ENCODE peak calls at places on chromosome 21, in seven cellular contexts. One of them, this sample, is unnamed.

GRCh38 chr21:44670642-44671432 is 4.1 kb upstream of the KRTAP12-2 start:
- DNase-seq in GM12892: no peak
- DNase-seq in DMS153: no peak
- DNase-seq in AG09319: no peak
- DNase-seq in activated CD4-positive, alpha-beta T cell treated with anti-CD3 and anti-CD28 coated beads, Interleukin-2, amount 50 U/mL, for 4 hours: no peak
- DNase-seq in RPMI8226: no peak
- DNase-seq in SK-MEL-5: no peak
- DNase-seq in this sample: no peak

GRCh38 chr21:45104560-45104959 is 30.2 kb downstream of the ADARB1 start:
- DNase-seq in GM12892: no peak
- DNase-seq in DMS153: no peak
- DNase-seq in AG09319: no peak
- DNase-seq in activated CD4-positive, alpha-beta T cell treated with anti-CD3 and anti-CD28 coated beads, Interleukin-2, amount 50 U/mL, for 4 hours: no peak
- DNase-seq in RPMI8226: peak; percentile 55
- DNase-seq in SK-MEL-5: peak; percentile 3
- DNase-seq in this sample: peak; percentile 68

GRCh38 chr21:44568667-44569556 is 4.6 kb upstream of the KRTAP10-4 start:
- DNase-seq in GM12892: no peak
- DNase-seq in DMS153: no peak
- DNase-seq in AG09319: no peak
- DNase-seq in activated CD4-positive, alpha-beta T cell treated with anti-CD3 and anti-CD28 coated beads, Interleukin-2, amount 50 U/mL, for 4 hours: no peak
- DNase-seq in RPMI8226: peak; percentile 47
- DNase-seq in SK-MEL-5: no peak
- DNase-seq in this sample: no peak

GRCh38 chr21:36487641-36488307 is 7.9 kb upstream of the CLDN14 start:
- DNase-seq in GM12892: no peak
- DNase-seq in DMS153: peak; percentile 78
- DNase-seq in AG09319: no peak
- DNase-seq in activated CD4-positive, alpha-beta T cell treated with anti-CD3 and anti-CD28 coated beads, Interleukin-2, amount 50 U/mL, for 4 hours: no peak
- DNase-seq in RPMI8226: peak; percentile 93
- DNase-seq in SK-MEL-5: no peak
- DNase-seq in this sample: peak; percentile 46

GRCh38 chr21:15616864-15617574 is 112.8 kb upstream of the USP25 start:
- DNase-seq in GM12892: no peak
- DNase-seq in DMS153: no peak
- DNase-seq in AG09319: no peak
- DNase-seq in activated CD4-positive, alpha-beta T cell treated with anti-CD3 and anti-CD28 coated beads, Interleukin-2, amount 50 U/mL, for 4 hours: no peak
- DNase-seq in RPMI8226: no peak
- DNase-seq in SK-MEL-5: no peak
- DNase-seq in this sample: no peak

GRCh38 chr21:44736291-44737004 is 25.1 kb upstream of the TSPEAR start:
- DNase-seq in GM12892: no peak
- DNase-seq in DMS153: peak; percentile 93
- DNase-seq in AG09319: no peak
- DNase-seq in activated CD4-positive, alpha-beta T cell treated with anti-CD3 and anti-CD28 coated beads, Interleukin-2, amount 50 U/mL, for 4 hours: no peak
- DNase-seq in RPMI8226: no peak
- DNase-seq in SK-MEL-5: no peak
- DNase-seq in this sample: no peak

GRCh38 chr21:42308914-42309752 is 6.1 kb downstream of the TFF3 start:
- DNase-seq in GM12892: no peak
- DNase-seq in DMS153: no peak
- DNase-seq in AG09319: no peak
- DNase-seq in activated CD4-positive, alpha-beta T cell treated with anti-CD3 and anti-CD28 coated beads, Interleukin-2, amount 50 U/mL, for 4 hours: no peak
- DNase-seq in RPMI8226: peak; percentile 42
- DNase-seq in SK-MEL-5: no peak
- DNase-seq in this sample: no peak

GRCh38 chr21:33033094-33033951 is 7.6 kb downstream of the OLIG2 start:
- DNase-seq in GM12892: no peak
- DNase-seq in DMS153: no peak
- DNase-seq in AG09319: no peak
- DNase-seq in activated CD4-positive, alpha-beta T cell treated with anti-CD3 and anti-CD28 coated beads, Interleukin-2, amount 50 U/mL, for 4 hours: no peak
- DNase-seq in RPMI8226: no peak
- DNase-seq in SK-MEL-5: no peak
- DNase-seq in this sample: no peak

GRCh38 chr21:45662623-45663015 is 19.1 kb downstream of the PCBP3 start:
- DNase-seq in GM12892: no peak
- DNase-seq in DMS153: no peak
- DNase-seq in AG09319: no peak
- DNase-seq in activated CD4-positive, alpha-beta T cell treated with anti-CD3 and anti-CD28 coated beads, Interleukin-2, amount 50 U/mL, for 4 hours: no peak
- DNase-seq in RPMI8226: no peak
- DNase-seq in SK-MEL-5: no peak
- DNase-seq in this sample: no peak

GRCh38 chr21:44911384-44912157 is 9.1 kb downstream of the ITGB2 start:
- DNase-seq in GM12892: peak; percentile 63
- DNase-seq in DMS153: peak; percentile 52
- DNase-seq in AG09319: no peak
- DNase-seq in activated CD4-positive, alpha-beta T cell treated with anti-CD3 and anti-CD28 coated beads, Interleukin-2, amount 50 U/mL, for 4 hours: no peak
- DNase-seq in RPMI8226: peak; percentile 96
- DNase-seq in SK-MEL-5: peak; percentile 41
- DNase-seq in this sample: peak; percentile 88

GRCh38 chr21:32581732-32582131 is 3.6 kb downstream of the TCP10L start:
- DNase-seq in GM12892: no peak
- DNase-seq in DMS153: no peak
- DNase-seq in AG09319: no peak
- DNase-seq in activated CD4-positive, alpha-beta T cell treated with anti-CD3 and anti-CD28 coated beads, Interleukin-2, amount 50 U/mL, for 4 hours: no peak
- DNase-seq in RPMI8226: no peak
- DNase-seq in SK-MEL-5: no peak
- DNase-seq in this sample: no peak

GRCh38 chr21:42218836-42219605 is at the start of gene ABCG1:
- DNase-seq in GM12892: peak; percentile 58
- DNase-seq in DMS153: peak; percentile 3
- DNase-seq in AG09319: no peak
- DNase-seq in activated CD4-positive, alpha-beta T cell treated with anti-CD3 and anti-CD28 coated beads, Interleukin-2, amount 50 U/mL, for 4 hours: peak; percentile 32
- DNase-seq in RPMI8226: peak; percentile 71
- DNase-seq in SK-MEL-5: no peak
- DNase-seq in this sample: peak; percentile 73

GRCh38 chr21:38898422-38899098 is 92.8 kb downstream of the ETS2 start:
- DNase-seq in GM12892: no peak
- DNase-seq in DMS153: no peak
- DNase-seq in AG09319: no peak
- DNase-seq in activated CD4-positive, alpha-beta T cell treated with anti-CD3 and anti-CD28 coated beads, Interleukin-2, amount 50 U/mL, for 4 hours: no peak
- DNase-seq in RPMI8226: no peak
- DNase-seq in SK-MEL-5: no peak
- DNase-seq in this sample: no peak

GRCh38 chr21:20527691-20528090 is 470.5 kb upstream of the NCAM2 start:
- DNase-seq in GM12892: no peak
- DNase-seq in DMS153: peak; percentile 61
- DNase-seq in AG09319: no peak
- DNase-seq in activated CD4-positive, alpha-beta T cell treated with anti-CD3 and anti-CD28 coated beads, Interleukin-2, amount 50 U/mL, for 4 hours: no peak
- DNase-seq in RPMI8226: no peak
- DNase-seq in SK-MEL-5: no peak
- DNase-seq in this sample: no peak

GRCh38 chr21:37072239-37072987 is 458 bp downstream of the PIGP start:
- DNase-seq in GM12892: peak; percentile 46
- DNase-seq in DMS153: no peak
- DNase-seq in AG09319: peak; percentile 40
- DNase-seq in activated CD4-positive, alpha-beta T cell treated with anti-CD3 and anti-CD28 coated beads, Interleukin-2, amount 50 U/mL, for 4 hours: peak; percentile 63
- DNase-seq in RPMI8226: peak; percentile 62
- DNase-seq in SK-MEL-5: peak; percentile 46
- DNase-seq in this sample: peak; percentile 74

GRCh38 chr21:37263827-37264226 is 3.3 kb downstream of the VPS26C start:
- DNase-seq in GM12892: no peak
- DNase-seq in DMS153: no peak
- DNase-seq in AG09319: no peak
- DNase-seq in activated CD4-positive, alpha-beta T cell treated with anti-CD3 and anti-CD28 coated beads, Interleukin-2, amount 50 U/mL, for 4 hours: no peak
- DNase-seq in RPMI8226: no peak
- DNase-seq in SK-MEL-5: no peak
- DNase-seq in this sample: no peak

GRCh38 chr21:37407719-37408455 is 41.3 kb downstream of the DYRK1A start:
- DNase-seq in GM12892: no peak
- DNase-seq in DMS153: no peak
- DNase-seq in AG09319: no peak
- DNase-seq in activated CD4-positive, alpha-beta T cell treated with anti-CD3 and anti-CD28 coated beads, Interleukin-2, amount 50 U/mL, for 4 hours: no peak
- DNase-seq in RPMI8226: no peak
- DNase-seq in SK-MEL-5: no peak
- DNase-seq in this sample: no peak

GRCh38 chr21:45258476-45258875 is 29.2 kb downstream of the POFUT2 start:
- DNase-seq in GM12892: no peak
- DNase-seq in DMS153: no peak
- DNase-seq in AG09319: no peak
- DNase-seq in activated CD4-positive, alpha-beta T cell treated with anti-CD3 and anti-CD28 coated beads, Interleukin-2, amount 50 U/mL, for 4 hours: no peak
- DNase-seq in RPMI8226: no peak
- DNase-seq in SK-MEL-5: no peak
- DNase-seq in this sample: peak; percentile 12

GRCh38 chr21:46605759-46606426 is 1.0 kb upstream of the S100B start:
- DNase-seq in GM12892: peak; percentile 53
- DNase-seq in DMS153: no peak
- DNase-seq in AG09319: no peak
- DNase-seq in activated CD4-positive, alpha-beta T cell treated with anti-CD3 and anti-CD28 coated beads, Interleukin-2, amount 50 U/mL, for 4 hours: peak; percentile 15
- DNase-seq in RPMI8226: peak; percentile 20
- DNase-seq in SK-MEL-5: no peak
- DNase-seq in this sample: no peak

GRCh38 chr21:44926364-44927101 is 5.8 kb upstream of the ITGB2 start:
- DNase-seq in GM12892: no peak
- DNase-seq in DMS153: no peak
- DNase-seq in AG09319: no peak
- DNase-seq in activated CD4-positive, alpha-beta T cell treated with anti-CD3 and anti-CD28 coated beads, Interleukin-2, amount 50 U/mL, for 4 hours: no peak
- DNase-seq in RPMI8226: no peak
- DNase-seq in SK-MEL-5: no peak
- DNase-seq in this sample: no peak

GRCh38 chr21:36127977-36128376 is 6.9 kb upstream of the CBR3 start:
- DNase-seq in GM12892: no peak
- DNase-seq in DMS153: no peak
- DNase-seq in AG09319: no peak
- DNase-seq in activated CD4-positive, alpha-beta T cell treated with anti-CD3 and anti-CD28 coated beads, Interleukin-2, amount 50 U/mL, for 4 hours: no peak
- DNase-seq in RPMI8226: no peak
- DNase-seq in SK-MEL-5: no peak
- DNase-seq in this sample: no peak

GRCh38 chr21:30962013-30962412 is 76.3 kb downstream of the KRTAP19-8 start:
- DNase-seq in GM12892: no peak
- DNase-seq in DMS153: no peak
- DNase-seq in AG09319: no peak
- DNase-seq in activated CD4-positive, alpha-beta T cell treated with anti-CD3 and anti-CD28 coated beads, Interleukin-2, amount 50 U/mL, for 4 hours: no peak
- DNase-seq in RPMI8226: no peak
- DNase-seq in SK-MEL-5: peak; percentile 37
- DNase-seq in this sample: no peak

GRCh38 chr21:43827015-43827611 is 37.7 kb downstream of the RRP1 start:
- DNase-seq in GM12892: no peak
- DNase-seq in DMS153: no peak
- DNase-seq in AG09319: peak; percentile 5
- DNase-seq in activated CD4-positive, alpha-beta T cell treated with anti-CD3 and anti-CD28 coated beads, Interleukin-2, amount 50 U/mL, for 4 hours: no peak
- DNase-seq in RPMI8226: no peak
- DNase-seq in SK-MEL-5: no peak
- DNase-seq in this sample: no peak

GRCh38 chr21:41874611-41875010 is 4.5 kb downstream of the PRDM15 start:
- DNase-seq in GM12892: no peak
- DNase-seq in DMS153: no peak
- DNase-seq in AG09319: no peak
- DNase-seq in activated CD4-positive, alpha-beta T cell treated with anti-CD3 and anti-CD28 coated beads, Interleukin-2, amount 50 U/mL, for 4 hours: no peak
- DNase-seq in RPMI8226: no peak
- DNase-seq in SK-MEL-5: no peak
- DNase-seq in this sample: no peak

GRCh38 chr21:39386194-39386593 is 37.3 kb upstream of the HMGN1 start:
- DNase-seq in GM12892: no peak
- DNase-seq in DMS153: no peak
- DNase-seq in AG09319: no peak
- DNase-seq in activated CD4-positive, alpha-beta T cell treated with anti-CD3 and anti-CD28 coated beads, Interleukin-2, amount 50 U/mL, for 4 hours: no peak
- DNase-seq in RPMI8226: no peak
- DNase-seq in SK-MEL-5: peak; percentile 21
- DNase-seq in this sample: peak; percentile 33

GRCh38 chr21:31403596-31404333 is 59.7 kb upstream of the TIAM1 start:
- DNase-seq in GM12892: no peak
- DNase-seq in DMS153: no peak
- DNase-seq in AG09319: no peak
- DNase-seq in activated CD4-positive, alpha-beta T cell treated with anti-CD3 and anti-CD28 coated beads, Interleukin-2, amount 50 U/mL, for 4 hours: no peak
- DNase-seq in RPMI8226: no peak
- DNase-seq in SK-MEL-5: no peak
- DNase-seq in this sample: no peak

GRCh38 chr21:38455403-38455802 is 42.9 kb downstream of the ERG start:
- DNase-seq in GM12892: no peak
- DNase-seq in DMS153: no peak
- DNase-seq in AG09319: no peak
- DNase-seq in activated CD4-positive, alpha-beta T cell treated with anti-CD3 and anti-CD28 coated beads, Interleukin-2, amount 50 U/mL, for 4 hours: no peak
- DNase-seq in RPMI8226: no peak
- DNase-seq in SK-MEL-5: no peak
- DNase-seq in this sample: no peak

GRCh38 chr21:37358392-37358791 is 8.2 kb upstream of the DYRK1A start:
- DNase-seq in GM12892: no peak
- DNase-seq in DMS153: peak; percentile 40
- DNase-seq in AG09319: no peak
- DNase-seq in activated CD4-positive, alpha-beta T cell treated with anti-CD3 and anti-CD28 coated beads, Interleukin-2, amount 50 U/mL, for 4 hours: no peak
- DNase-seq in RPMI8226: no peak
- DNase-seq in SK-MEL-5: no peak
- DNase-seq in this sample: no peak

This sample was measured in colonic mucosa.